ENCODE peak calls at places on chromosomes 3 and 15, in four cellular contexts. Q is psoas muscle, W is stomach, H is hepatocyte. B is an unnamed sample.
A peak's percentile ranks its signal among the peaks of the same experiment; 100 is the strongest.

GRCh38 chr3:129625071-129625874 is 18.8 kb upstream of the PLXND1 start:
- DNase-seq in W (no peak), H (no peak), Q (no peak), B (no peak)

GRCh38 chr3:64109438-64109837 is 86.1 kb upstream of the PSMD6 start:
- DNase-seq in W (no peak), Q (no peak), H (peak; percentile 40), B (no peak)

GRCh38 chr15:70902105-70902504 is 9.5 kb downstream of the LRRC49 start:
- DNase-seq in H (peak; percentile 79), Q (no peak), W (no peak), B (no peak)

GRCh38 chr3:38029400-38030125 is at the start of gene PLCD1:
- DNase-seq in H (peak; percentile 89), Q (peak; percentile 81), W (peak; percentile 71), B (peak; percentile 87)

GRCh38 chr3:120469440-120470415 is 18.9 kb upstream of the FSTL1 start:
- DNase-seq in Q (no peak), H (peak; percentile 59), W (no peak), B (no peak)

GRCh38 chr3:50674349-50675178 is at the start of gene DOCK3:
- DNase-seq in Q (peak; percentile 69), H (peak; percentile 92), W (peak; percentile 69), B (peak; percentile 52)

GRCh38 chr3:29392625-29393388 is 111.9 kb downstream of the RBMS3 start:
- DNase-seq in H (no peak), W (no peak), Q (no peak), B (no peak)

GRCh38 chr3:50509715-50510114 is 6.3 kb upstream of the CACNA2D2 start:
- DNase-seq in W (no peak), H (no peak), Q (no peak), B (no peak)

GRCh38 chr3:181712505-181713299 is 977 bp downstream of the SOX2 start:
- DNase-seq in Q (no peak), W (peak; percentile 39), H (peak; percentile 35), B (no peak)

GRCh38 chr3:31851278-31851677 is 129.8 kb downstream of the OSBPL10 start:
- DNase-seq in W (no peak), H (no peak), Q (no peak), B (no peak)

GRCh38 chr3:104596551-104596950 is 770.2 kb upstream of the ALCAM start:
- DNase-seq in H (peak; percentile 70), Q (no peak), W (no peak), B (no peak)

GRCh38 chr3:21587894-21588293 is 163.1 kb downstream of the ZNF385D start:
- DNase-seq in W (no peak), H (no peak), Q (no peak), B (no peak)

GRCh38 chr15:82648257-82649103 is 1.3 kb upstream of the CPEB1 start:
- DNase-seq in Q (peak; percentile 17), H (no peak), W (no peak), B (no peak)

GRCh38 chr3:108090066-108090700 is 648 bp downstream of the CD47 start:
- DNase-seq in W (peak; percentile 34), H (peak; percentile 28), Q (no peak), B (no peak)

GRCh38 chr15:73335471-73335870 is 33.3 kb downstream of the HCN4 start:
- DNase-seq in W (no peak), H (no peak), Q (no peak), B (no peak)

GRCh38 chr3:61877359-61877770 is 316.0 kb downstream of the PTPRG start:
- DNase-seq in H (peak; percentile 29), Q (no peak), W (no peak), B (no peak)

GRCh38 chr3:146640955-146641867 is 36.1 kb upstream of the PLSCR5 start:
- DNase-seq in Q (no peak), W (no peak), H (peak; percentile 39), B (no peak)

GRCh38 chr15:91926871-91927270 is 73.4 kb downstream of the SLCO3A1 start:
- DNase-seq in Q (no peak), H (no peak), W (no peak), B (no peak)

GRCh38 chr3:113214227-113214626 is 2.9 kb downstream of the BOC start:
- DNase-seq in W (no peak), H (no peak), Q (no peak), B (no peak)

GRCh38 chr3:113218679-113219040 is 7.3 kb downstream of the BOC start:
- DNase-seq in H (no peak), Q (no peak), W (no peak), B (no peak)

GRCh38 chr3:113218011-113218678 is 6.8 kb downstream of the BOC start:
- DNase-seq in Q (no peak), W (no peak), H (no peak), B (no peak)

GRCh38 chr3:113214917-113215595 is 3.7 kb downstream of the BOC start:
- DNase-seq in H (no peak), Q (no peak), W (no peak), B (no peak)

DNA sequence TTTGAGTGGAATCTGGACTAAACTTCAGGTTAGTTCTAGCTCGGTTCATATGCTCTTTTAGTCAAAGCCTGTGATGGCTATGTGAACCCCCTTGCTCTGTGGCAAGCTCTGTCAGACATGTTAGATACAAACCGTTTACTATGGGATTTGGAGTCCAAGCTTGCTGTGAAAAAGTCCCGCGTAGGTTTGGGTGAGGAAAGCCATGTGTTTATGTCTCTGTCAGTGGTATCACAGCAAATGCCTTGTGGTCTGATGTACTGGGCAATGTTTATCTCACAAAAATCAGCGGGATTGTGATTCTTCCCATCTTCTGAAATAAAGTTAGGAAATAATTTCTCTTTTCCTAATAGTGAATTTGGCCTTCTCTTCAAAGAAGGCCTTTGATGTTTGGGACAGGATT is 5.0 kb downstream of the BOC start:
- DNase-seq in H (no peak), Q (no peak), W (no peak), B (no peak)
- H3K4me1 ChIP-seq in H (peaks cover 12% of the 10 kb centered on the region), Q (no peaks in the 10 kb centered on the region), W (no peaks in the 10 kb centered on the region), B (peaks cover 10% of the 10 kb centered on the region)

GRCh38 chr15:101657171-101657570 is 5.0 kb upstream of the TM2D3 start:
- DNase-seq in Q (no peak), W (no peak), H (no peak), B (no peak)
- TF ChIP-seq CTCF in Q (no peak), W (no peak), H (no peak), B (no peak)

GRCh38 chr15:57259511-57260143 is 116.7 kb upstream of the CGNL1 start:
- DNase-seq in H (no peak), W (no peak), Q (no peak), B (no peak)
- H3K4me3 ChIP-seq in H (no peak overlapping the region), W (no peak overlapping the region), Q (no peak overlapping the region), B (no peak overlapping the region)

GRCh38 chr15:90599116-90599515 is 69.4 kb downstream of the CRTC3 start:
- DNase-seq in H (no peak), W (no peak), Q (no peak), B (no peak)

GRCh38 chr15:90598053-90598577 is 68.4 kb downstream of the CRTC3 start:
- DNase-seq in H (peak; percentile 45), Q (peak; percentile 44), W (peak; percentile 79), B (peak; percentile 70)

GRCh38 chr15:90596943-90597342 is 67.2 kb downstream of the CRTC3 start:
- DNase-seq in W (no peak), Q (no peak), H (no peak), B (no peak)

GRCh38 chr15:90598679-90599078 is 69.0 kb downstream of the CRTC3 start:
- DNase-seq in Q (no peak), W (no peak), H (no peak), B (no peak)

GRCh38 chr15:90597477-90598052 is 67.8 kb downstream of the CRTC3 start:
- DNase-seq in Q (no peak), W (no peak), H (no peak), B (no peak)
- H3K4me1 ChIP-seq in Q (peaks cover 51% of the 10 kb centered on the region), W (peaks cover 49% of the 10 kb centered on the region), H (no peaks in the 10 kb centered on the region), B (no peaks in the 10 kb centered on the region)